ENCODE peak calls at places on chromosomes 2 and 18, in six cellular contexts. J, I, M, C, R and P are unnamed samples.
A peak's percentile ranks its signal among the peaks of the same experiment; 100 is the strongest.

GRCh38 chr2:54446122-54446521 is 10.0 kb upstream of the SPTBN1 start:
- DNase-seq in J (no peak), C (no peak), M (no peak), I (no peak), R (no peak), P (no peak)

GRCh38 chr2:111135910-111136297 is 15.2 kb downstream of the BCL2L11 start:
- DNase-seq in M (no peak), C (no peak), R (no peak), I (peak; percentile 7), J (no peak), P (no peak)

GRCh38 chr2:46073540-46074018 is 223.6 kb upstream of the EPAS1 start:
- DNase-seq in M (no peak), C (no peak), R (no peak), J (peak; percentile 41), I (peak; percentile 89), P (peak; percentile 33)

GRCh38 chr18:25349131-25349925 is 2.6 kb downstream of the ZNF521 start:
- DNase-seq in M (peak; percentile 63), C (no peak), J (peak; percentile 31), I (no peak), R (peak; percentile 41), P (peak; percentile 70)

GRCh38 chr18:11902522-11903292 is 5.4 kb downstream of the MPPE1 start:
- DNase-seq in J (no peak), I (no peak), R (no peak), C (no peak), M (no peak), P (no peak)

GRCh38 chr2:23617817-23618216 is 232.8 kb downstream of the KLHL29 start:
- DNase-seq in R (no peak), C (no peak), J (peak; percentile 47), M (no peak), I (no peak), P (peak; percentile 92)

GRCh38 chr2:40760071-40760666 is 308.3 kb upstream of the SLC8A1 start:
- DNase-seq in J (peak; percentile 31), I (peak; percentile 19), C (no peak), R (peak; percentile 41), M (no peak), P (peak; percentile 72)

GRCh38 chr2:168482245-168482644 is 26.2 kb downstream of the CERS6 start:
- DNase-seq in C (no peak), R (no peak), M (no peak), I (no peak), J (no peak), P (no peak)

GRCh38 chr2:171083426-171083825 is 77.3 kb downstream of the TLK1 start:
- DNase-seq in I (no peak), C (no peak), J (no peak), M (no peak), R (no peak), P (no peak)

GRCh38 chr2:173854141-173854540 is 111.0 kb downstream of the SP3 start:
- DNase-seq in J (no peak), M (no peak), R (no peak), C (no peak), I (no peak), P (no peak)

GRCh38 chr18:42187611-42188378 is 232.8 kb downstream of the PIK3C3 start:
- DNase-seq in M (no peak), J (no peak), I (no peak), R (no peak), C (no peak), P (no peak)

GRCh38 chr2:69205076-69205475 is 182.0 kb downstream of the GFPT1 start:
- DNase-seq in I (no peak), C (no peak), M (no peak), R (no peak), J (no peak), P (no peak)

GRCh38 chr2:102342888-102343287 is 12.7 kb upstream of the IL18R1 start:
- DNase-seq in R (peak; percentile 64), I (no peak), J (no peak), C (no peak), M (no peak), P (no peak)

GRCh38 chr2:27752551-27753237 is 18.8 kb upstream of the MRPL33 start:
- DNase-seq in C (peak; percentile 63), R (no peak), M (no peak), J (peak; percentile 89), I (no peak), P (no peak)

GRCh38 chr2:238970553-238971081 is 122.7 kb downstream of the TWIST2 start:
- DNase-seq in M (peak; percentile 80), I (peak; percentile 67), J (peak; percentile 80), C (peak; percentile 67), R (peak; percentile 52), P (peak; percentile 83)

GRCh38 chr2:190881480-190882326 is 1.1 kb downstream of the GLS start:
- DNase-seq in I (no peak), M (peak; percentile 84), J (peak; percentile 63), C (peak; percentile 87), R (peak; percentile 91), P (peak; percentile 79)

GRCh38 chr2:61179701-61180639 is 18.0 kb downstream of the C2orf74 start:
- DNase-seq in C (no peak), I (no peak), M (no peak), J (peak; percentile 57), R (no peak), P (peak; percentile 92)

GRCh38 chr2:162257416-162257815 is 14.2 kb upstream of the FAP start:
- DNase-seq in M (no peak), C (no peak), R (no peak), J (no peak), I (no peak), P (no peak)

GRCh38 chr2:138081225-138082073 is 117.2 kb downstream of the HNMT start:
- DNase-seq in R (no peak), M (no peak), C (no peak), I (no peak), J (no peak), P (no peak)

GRCh38 chr2:238939521-238940403 is 91.9 kb downstream of the TWIST2 start:
- DNase-seq in C (peak; percentile 36), I (no peak), J (no peak), R (no peak), M (peak; percentile 23), P (no peak)

DNA sequence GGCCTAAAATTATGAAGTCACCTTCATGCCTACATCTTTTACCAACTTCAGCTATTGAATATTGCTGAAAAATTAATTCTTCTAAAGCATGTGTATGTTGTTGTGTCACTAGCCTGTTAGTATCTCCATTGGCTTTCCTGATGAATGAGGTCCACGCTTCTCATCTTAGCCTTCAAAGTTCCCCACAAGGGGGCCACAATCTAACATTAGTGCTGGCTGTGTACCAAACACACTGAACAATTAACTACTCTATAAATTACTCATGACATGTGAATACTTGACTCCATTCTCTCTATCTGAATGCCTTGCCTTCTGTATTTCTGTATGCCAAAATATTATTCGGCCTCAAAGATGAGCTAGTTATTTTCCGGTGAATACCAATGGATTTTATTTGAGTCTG is 208.7 kb upstream of the COL3A1 start:
- DNase-seq in I (no peak), C (no peak), M (no peak), R (no peak), J (peak; percentile 41), P (no peak)
- TF ChIP-seq CTCF in I (peak; percentile 29), C (no peak), M (no peak), R (peak; percentile 19), J (peak; percentile 36), P (no peak)

GRCh38 chr2:8599421-8600242 is 82.2 kb upstream of the ID2 start:
- DNase-seq in C (no peak), I (no peak), M (peak; percentile 53), J (no peak), R (no peak), P (no peak)

GRCh38 chr2:8604262-8604661 is 77.6 kb upstream of the ID2 start:
- DNase-seq in M (no peak), I (no peak), J (no peak), C (no peak), R (no peak), P (no peak)

GRCh38 chr2:8600456-8600855 is 81.4 kb upstream of the ID2 start:
- DNase-seq in R (no peak), C (no peak), M (peak; percentile 58), I (no peak), J (no peak), P (no peak)

GRCh38 chr2:8605350-8606065 is 76.3 kb upstream of the ID2 start:
- DNase-seq in R (peak; percentile 38), J (no peak), M (peak; percentile 10), C (no peak), I (peak; percentile 63), P (no peak)

GRCh38 chr2:8602809-8603208 is 79.0 kb upstream of the ID2 start:
- DNase-seq in C (no peak), J (no peak), R (no peak), I (no peak), M (no peak), P (no peak)
- H3K4me1 ChIP-seq in C (no peaks in the 10 kb centered on the region), J (peaks cover 15% of the 10 kb centered on the region), R (peaks cover 27% of the 10 kb centered on the region), I (peaks cover 47% of the 10 kb centered on the region), M (no peaks in the 10 kb centered on the region), P (no peaks in the 10 kb centered on the region)

GRCh38 chr18:46555724-46556123 is 101.3 kb downstream of the LOXHD1 start:
- DNase-seq in C (no peak), M (no peak), J (peak; percentile 28), R (peak; percentile 60), I (peak; percentile 40), P (no peak)
- TF ChIP-seq CTCF in C (no peak), M (peak; percentile 46), J (peak; percentile 17), R (peak; percentile 84), I (peak; percentile 32), P (peak; percentile 11)

GRCh38 chr2:120930861-120931260 is 195.2 kb downstream of the GLI2 start:
- DNase-seq in J (no peak), M (no peak), R (no peak), I (no peak), C (no peak), P (no peak)
- H3K4me1 ChIP-seq in J (peaks cover 22% of the 10 kb centered on the region), M (peaks cover 14% of the 10 kb centered on the region), R (no peaks in the 10 kb centered on the region), I (peaks cover 47% of the 10 kb centered on the region), C (peaks cover 4% of the 10 kb centered on the region), P (peaks cover 19% of the 10 kb centered on the region)